ENCODE peak calls at places on chromosome 12, in five cellular contexts. X is sigmoid colon, G is heart right ventricle, H is coronary artery, Y is mucosa of descending colon. I is an unnamed sample.

GRCh38 chr12:68868043-68868790 is 60.2 kb downstream of the MDM2 start:
- DNase-seq in Y (no peak), G (no peak), X (no peak), H (no peak), I (no peak)

GRCh38 chr12:1634590-1635191 is 5.7 kb downstream of the WNT5B start:
- DNase-seq in G (peak; percentile 86), X (peak; percentile 92), Y (peak; percentile 77), H (no peak), I (peak; percentile 74)

GRCh38 chr12:53948650-53949593 is 5.8 kb upstream of the HOXC12 start:
- DNase-seq in H (no peak), Y (no peak), X (no peak), G (no peak), I (no peak)

GRCh38 chr12:119691202-119691846 is 23.4 kb downstream of the PRKAB1 start:
- DNase-seq in Y (no peak), H (no peak), X (no peak), G (no peak), I (no peak)

GRCh38 chr12:100867639-100868393 is 73.2 kb downstream of the ANO4 start:
- DNase-seq in X (no peak), G (no peak), H (no peak), Y (no peak), I (no peak)

GRCh38 chr12:85920324-85920947 is 46.3 kb downstream of the NTS start:
- DNase-seq in X (no peak), Y (no peak), H (no peak), G (no peak), I (peak; percentile 36)

GRCh38 chr12:50555471-50555885 is 50.7 kb downstream of the DIP2B start:
- DNase-seq in X (no peak), H (no peak), Y (no peak), G (no peak), I (no peak)

GRCh38 chr12:34597548-34598351 is 575.5 kb downstream of the ALG10 start:
- DNase-seq in H (peak; percentile 45), G (peak; percentile 1), Y (peak; percentile 10), X (peak; percentile 28), I (no peak)

GRCh38 chr12:56086096-56086495 is 6.1 kb downstream of the ERBB3 start:
- DNase-seq in X (no peak), Y (no peak), H (no peak), G (no peak), I (no peak)

GRCh38 chr12:55929306-55929791 is 1.6 kb upstream of the DGKA start:
- DNase-seq in H (no peak), Y (peak; percentile 90), G (peak; percentile 24), X (no peak), I (no peak)

GRCh38 chr12:3680919-3681594 is 71.9 kb downstream of the CRACR2A start:
- DNase-seq in G (peak; percentile 81), Y (peak; percentile 70), H (no peak), X (no peak), I (peak; percentile 30)

GRCh38 chr12:53252349-53252916 is 15.7 kb upstream of the ESPL1 start:
- DNase-seq in G (peak; percentile 15), H (no peak), X (peak; percentile 71), Y (peak; percentile 76), I (peak; percentile 25)

GRCh38 chr12:100716949-100717732 is 77.4 kb upstream of the ANO4 start:
- DNase-seq in H (no peak), G (peak; percentile 20), X (no peak), Y (peak; percentile 42), I (peak; percentile 17)

GRCh38 chr12:48125985-48126384 is 6.8 kb downstream of the PFKM start:
- DNase-seq in Y (no peak), H (no peak), X (no peak), G (peak; percentile 59), I (no peak)

GRCh38 chr12:77002382-77002781 is 63.0 kb downstream of the E2F7 start:
- DNase-seq in G (no peak), Y (no peak), H (no peak), X (no peak), I (no peak)

GRCh38 chr12:119258149-119258548 is 76.4 kb upstream of the CCDC60 start:
- DNase-seq in G (no peak), H (no peak), X (no peak), Y (no peak), I (no peak)

GRCh38 chr12:101908395-101908794 is 31.0 kb downstream of the DRAM1 start:
- DNase-seq in G (no peak), X (no peak), H (no peak), Y (no peak), I (no peak)

GRCh38 chr12:47903927-47904646 is 707 bp downstream of the VDR start:
- DNase-seq in G (peak; percentile 37), H (no peak), Y (peak; percentile 84), X (peak; percentile 79), I (peak; percentile 83)

GRCh38 chr12:69880566-69880965 is 55.5 kb downstream of the MYRFL start:
- DNase-seq in X (no peak), Y (no peak), H (no peak), G (no peak), I (peak; percentile 36)

GRCh38 chr12:59036973-59037807 is 116.9 kb upstream of the LRIG3 start:
- DNase-seq in Y (no peak), H (no peak), X (no peak), G (no peak), I (peak; percentile 30)

GRCh38 chr12:43551271-43551970 is 582 bp downstream of the ADAMTS20 start:
- DNase-seq in G (no peak), Y (peak; percentile 46), X (no peak), H (no peak), I (no peak)

GRCh38 chr12:49201595-49202295 is 12.9 kb upstream of the TUBA1A start:
- DNase-seq in Y (no peak), G (no peak), X (no peak), H (no peak), I (peak; percentile 71)

GRCh38 chr12:74602881-74603523 is 65.4 kb downstream of the ATXN7L3B start:
- DNase-seq in G (no peak), H (no peak), X (no peak), Y (no peak), I (no peak)

GRCh38 chr12:57111046-57111698 is at the start of gene STAT6:
- DNase-seq in Y (peak; percentile 93), G (peak; percentile 75), X (peak; percentile 94), H (peak; percentile 91), I (peak; percentile 87)

GRCh38 chr12:60920841-60921495 is 1325.1 kb downstream of the SLC16A7 start:
- DNase-seq in G (no peak), H (no peak), X (no peak), Y (no peak), I (peak; percentile 2)

GRCh38 chr12:127928615-127929014 is 338.4 kb upstream of the TMEM132C start:
- DNase-seq in Y (no peak), X (no peak), H (no peak), G (no peak), I (peak; percentile 3)
- H3K4me3 ChIP-seq in Y (no peak overlapping the region), X (no peak overlapping the region), H (no peak overlapping the region), G (no peak overlapping the region), I (no peak overlapping the region)

GRCh38 chr12:109275173-109275572 is 33.9 kb downstream of the FOXN4 start:
- DNase-seq in Y (no peak), H (no peak), X (no peak), G (no peak), I (no peak)

GRCh38 chr12:109276160-109276559 is 32.9 kb downstream of the FOXN4 start:
- DNase-seq in X (no peak), H (no peak), G (no peak), Y (no peak), I (no peak)

GRCh38 chr12:109273354-109273753 is 35.7 kb downstream of the FOXN4 start:
- DNase-seq in Y (no peak), X (no peak), G (no peak), H (no peak), I (no peak)

GRCh38 chr12:109271418-109271817 is 37.7 kb downstream of the FOXN4 start:
- DNase-seq in Y (no peak), H (no peak), G (no peak), X (no peak), I (no peak)

DNA sequence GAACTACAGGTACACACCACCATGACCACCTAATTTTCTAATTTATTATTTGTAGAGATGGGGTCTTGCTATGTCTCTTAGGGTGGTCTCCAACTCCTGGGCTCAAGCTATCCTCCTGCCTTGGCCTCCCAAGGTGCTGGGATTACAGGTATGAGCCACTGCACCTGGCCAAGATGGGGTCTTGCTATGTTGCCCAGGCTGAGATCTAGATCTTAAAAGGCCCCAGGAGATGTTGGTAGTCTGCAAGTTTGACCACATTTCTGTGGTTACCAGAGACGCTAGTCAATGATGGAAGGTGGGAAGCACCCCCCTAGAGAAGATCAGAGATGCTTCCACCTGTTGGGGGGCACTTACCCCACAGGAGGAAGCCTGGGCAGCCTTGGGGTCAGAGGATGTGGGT is 34.7 kb downstream of the FOXN4 start:
- DNase-seq in G (no peak), Y (no peak), X (no peak), H (no peak), I (no peak)
- TF ChIP-seq CTCF in G (no peak), Y (no peak), X (no peak), H (no peak), I (no peak)

DNA sequence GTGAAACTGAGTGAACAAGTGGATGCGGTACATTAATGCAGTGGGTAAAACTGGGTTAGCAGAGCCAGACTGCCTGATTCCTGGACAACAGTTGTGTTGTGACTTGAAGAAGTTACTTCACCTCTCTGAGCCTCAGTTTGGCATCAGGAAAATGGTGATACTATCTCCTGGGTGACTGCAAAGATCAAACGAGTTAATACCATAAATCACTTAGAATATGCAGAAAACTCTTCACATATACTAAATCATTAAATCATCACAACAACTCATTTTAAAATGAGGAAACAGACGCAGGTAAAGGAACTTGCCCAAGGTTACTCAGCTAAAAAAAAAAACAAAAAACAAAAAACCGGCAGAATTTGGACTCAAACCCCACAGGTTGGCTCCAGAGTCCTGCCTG is 811 bp downstream of the MTERF2 start:
- DNase-seq in H (no peak), Y (no peak), G (no peak), X (no peak), I (no peak)
- H3K4me3 ChIP-seq in H (peak overlapping the region; percentile 77), Y (no peak overlapping the region), G (peak overlapping the region; percentile 62), X (peak overlapping the region; percentile 73), I (peak overlapping the region; percentile 79)

DNA sequence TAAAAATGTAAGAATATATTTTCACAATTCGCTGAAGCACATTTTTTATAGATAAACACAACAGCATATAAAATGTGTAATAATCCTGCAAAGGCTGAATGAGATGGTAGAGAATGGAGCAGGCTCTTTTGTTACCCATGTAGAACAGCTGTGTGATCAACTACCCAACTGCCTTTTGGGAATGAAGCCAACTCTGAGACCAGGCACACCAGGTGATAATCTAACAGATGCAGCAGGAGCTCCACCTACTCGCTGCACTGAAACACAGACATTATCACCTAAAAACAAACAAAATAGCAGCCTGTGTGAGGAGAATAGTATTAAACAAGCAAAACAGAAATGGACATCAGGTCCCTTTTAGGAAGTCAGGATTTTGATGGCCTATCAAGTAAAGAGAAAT is 183.3 kb downstream of the CCDC59 start:
- DNase-seq in Y (no peak), X (no peak), H (no peak), G (no peak), I (no peak)
- TF ChIP-seq CTCF in Y (no peak), X (no peak), H (no peak), G (no peak), I (no peak)